ENCODE peak calls at places on chromosomes 7 and 10, in five cellular contexts. R is fibroblast of mammary gland, X is A549, J is heart right ventricle, C is esophagus muscularis mucosa. B is an unnamed sample.

GRCh38 chr7:150961510-150962284 is 16.4 kb downstream of the KCNH2 start:
- DNase-seq in J (no peak), C (no peak), R (no peak), X (no peak), B (no peak)

GRCh38 chr10:10332786-10333185 is 684.9 kb upstream of the CELF2 start:
- DNase-seq in C (no peak), X (no peak), J (no peak), R (no peak), B (no peak)

GRCh38 chr10:49562893-49563292 is 24.0 kb upstream of the ERCC6 start:
- DNase-seq in J (no peak), C (no peak), R (peak; percentile 46), X (no peak), B (peak; percentile 74)

GRCh38 chr7:133117432-133117831 is 35.5 kb upstream of the CHCHD3 start:
- DNase-seq in J (no peak), C (no peak), X (no peak), R (no peak), B (no peak)

GRCh38 chr10:60943372-60944158 is 420 bp downstream of the RHOBTB1 start:
- DNase-seq in J (peak; percentile 81), X (peak; percentile 42), R (peak; percentile 38), C (peak; percentile 94), B (peak; percentile 39)

GRCh38 chr7:151801291-151801690 is 75.6 kb downstream of the PRKAG2 start:
- DNase-seq in C (no peak), X (no peak), R (no peak), J (no peak), B (no peak)

GRCh38 chr10:123390332-123390731 is 236.1 kb downstream of the BUB3 start:
- DNase-seq in C (no peak), X (no peak), J (no peak), R (no peak), B (no peak)

GRCh38 chr7:50564630-50565558 is at the start of gene DDC:
- DNase-seq in X (no peak), J (no peak), C (no peak), R (no peak), B (no peak)

GRCh38 chr7:132100981-132101380 is 475.3 kb downstream of the PLXNA4 start:
- DNase-seq in C (no peak), J (no peak), R (no peak), X (no peak), B (no peak)

GRCh38 chr10:60123172-60123571 is 216.8 kb upstream of the CCDC6 start:
- DNase-seq in X (no peak), J (no peak), C (no peak), R (peak; percentile 97), B (peak; percentile 89)

GRCh38 chr7:107940951-107941350 is 50.0 kb downstream of the DLD start:
- DNase-seq in X (no peak), J (no peak), R (no peak), C (no peak), B (no peak)

GRCh38 chr10:35412900-35413491 is 76.7 kb downstream of the CCNY start:
- DNase-seq in C (no peak), R (peak; percentile 38), X (no peak), J (no peak), B (peak; percentile 36)

GRCh38 chr10:36048236-36048635 is 406.1 kb upstream of the FZD8 start:
- DNase-seq in C (no peak), X (no peak), J (no peak), R (peak; percentile 44), B (peak; percentile 18)

GRCh38 chr10:5500910-5501309 is 1.5 kb upstream of the CALML5 start:
- DNase-seq in J (no peak), X (no peak), C (no peak), R (no peak), B (no peak)

GRCh38 chr10:1171182-1171581 is 115.0 kb downstream of the WDR37 start:
- DNase-seq in J (no peak), C (no peak), R (no peak), X (no peak), B (no peak)

GRCh38 chr7:2870471-2870941 is 26.4 kb upstream of the GNA12 start:
- DNase-seq in R (peak; percentile 75), X (no peak), C (peak; percentile 94), J (peak; percentile 87), B (peak; percentile 61)

GRCh38 chr10:73509695-73510094 is 13.9 kb upstream of the PPP3CB start:
- DNase-seq in C (no peak), J (no peak), R (no peak), X (no peak), B (no peak)

GRCh38 chr10:73506074-73506473 is 10.2 kb upstream of the PPP3CB start:
- DNase-seq in C (no peak), J (no peak), R (no peak), X (no peak), B (no peak)

GRCh38 chr10:73501651-73502050 is 5.8 kb upstream of the PPP3CB start:
- DNase-seq in J (no peak), R (no peak), C (no peak), X (no peak), B (no peak)

GRCh38 chr10:73503037-73503436 is 7.2 kb upstream of the PPP3CB start:
- DNase-seq in C (no peak), X (no peak), J (no peak), R (no peak), B (no peak)

DNA sequence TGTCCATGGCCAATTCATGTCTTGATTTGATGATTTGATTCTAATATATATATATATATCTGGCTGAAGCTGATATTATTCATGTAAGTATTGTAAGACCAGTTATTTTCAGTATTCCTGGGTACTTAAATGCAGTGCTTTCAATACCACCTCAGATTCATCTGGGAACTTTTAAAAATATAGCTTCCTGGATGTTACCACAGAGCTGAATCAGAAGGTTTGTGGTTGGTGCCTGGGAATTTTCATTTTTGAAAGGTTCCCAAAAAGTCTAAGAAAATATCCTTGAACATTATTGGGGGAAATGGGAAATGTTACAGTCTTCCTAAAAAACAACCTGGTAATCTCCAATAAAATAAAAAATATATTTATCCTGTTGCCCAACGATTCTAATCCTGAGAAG is 10.7 kb upstream of the PPP3CB start:
- DNase-seq in X (no peak), J (no peak), C (no peak), R (peak; percentile 59), B (peak; percentile 40)
- H3K4me3 ChIP-seq in X (no peak overlapping the region), J (no peak overlapping the region), C (no peak overlapping the region), R (no peak overlapping the region), B (no peak overlapping the region)

DNA sequence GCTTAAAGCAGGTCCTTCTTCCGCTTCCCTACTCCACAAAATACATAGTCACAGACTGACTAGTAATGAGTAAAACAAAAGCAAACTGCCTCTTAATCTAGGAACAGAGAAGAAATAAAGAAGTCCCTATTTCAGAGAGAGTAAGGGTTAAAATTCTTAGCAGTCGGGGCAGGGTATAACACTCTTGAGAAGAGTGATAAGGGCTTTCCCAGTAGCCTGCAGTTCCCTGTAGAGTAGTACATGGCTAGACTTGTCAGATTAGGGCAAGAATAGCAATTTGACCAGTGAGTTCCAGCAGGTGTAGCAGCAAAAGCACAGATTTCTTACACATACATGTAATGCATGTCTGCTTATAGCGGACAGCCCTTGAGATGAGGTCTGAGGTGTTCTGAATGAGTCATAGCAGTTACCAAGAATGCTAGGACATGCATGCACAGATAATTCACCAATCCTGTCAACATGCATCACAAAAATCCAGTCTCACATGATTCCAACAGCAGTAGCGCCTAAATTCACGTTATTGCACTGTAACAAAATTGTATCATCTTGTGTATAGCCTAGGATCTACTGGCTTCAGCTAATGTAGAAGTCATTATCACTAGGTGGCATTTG is 40.7 kb downstream of the BTRC start:
- DNase-seq in C (no peak), X (no peak), R (no peak), J (no peak), B (no peak)
- TF ChIP-seq CTCF in C (no peak), X (no peak), R (no peak), J (no peak), B (no peak)

GRCh38 chr7:76377186-76377918 is 18.6 kb upstream of the YWHAG start:
- DNase-seq in J (peak; percentile 45), X (no peak), R (no peak), C (no peak), B (no peak)

GRCh38 chr7:76383089-76383944 is 24.5 kb upstream of the YWHAG start:
- DNase-seq in X (peak; percentile 57), C (no peak), R (peak; percentile 38), J (no peak), B (no peak)

GRCh38 chr7:76381814-76382213 is 23.0 kb upstream of the YWHAG start:
- DNase-seq in J (no peak), C (no peak), X (no peak), R (no peak), B (no peak)

GRCh38 chr7:76375251-76375650 is 16.5 kb upstream of the YWHAG start:
- DNase-seq in R (no peak), J (no peak), C (no peak), X (no peak), B (no peak)

DNA sequence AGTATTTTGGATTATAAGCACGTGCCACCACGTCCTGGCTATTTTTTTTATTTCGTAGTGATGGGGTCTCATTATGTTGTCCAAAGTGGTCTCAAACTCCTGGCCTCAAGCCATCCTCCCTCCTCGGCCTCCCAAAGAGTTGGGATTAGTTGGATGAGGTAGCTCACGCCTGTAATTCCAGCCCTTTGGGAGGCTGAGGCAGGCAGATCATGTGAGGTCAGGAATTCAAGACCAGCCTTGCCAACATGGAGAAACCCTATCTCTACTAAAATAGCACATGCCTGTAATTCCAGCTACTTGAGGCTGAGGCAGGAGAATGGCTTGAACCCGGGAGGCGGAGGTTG is 21.8 kb upstream of the YWHAG start:
- DNase-seq in R (no peak), X (no peak), C (no peak), J (no peak), B (peak; percentile 56)
- H3K4me3 ChIP-seq in R (no peak overlapping the region), X (peak overlapping the region; percentile 28), C (peak overlapping the region; percentile 47), J (peak overlapping the region; percentile 50), B (no peak overlapping the region)

GRCh38 chr7:29297194-29297890 is 102.8 kb downstream of the CHN2 start:
- DNase-seq in X (no peak), C (no peak), R (no peak), J (no peak), B (no peak)
- TF ChIP-seq CTCF in X (no peak), C (no peak), R (no peak), J (no peak), B (no peak)